ENCODE peak calls at places on chromosomes 3 and 15, in eight cellular contexts. One of them, this sample, is unnamed.

GRCh38 chr3:182583545-182583944 is 209.8 kb upstream of the ATP11B start:
- DNase-seq in non-pigmented ciliary epithelial cell: no peak
- DNase-seq in endothelial cell: no peak
- DNase-seq in H9: no peak
- DNase-seq in MV-4-11: no peak
- DNase-seq in Peyer's patch: no peak
- DNase-seq in GF-D8: no peak
- DNase-seq in Caco-2: no peak
- DNase-seq in this sample: no peak

GRCh38 chr3:149792485-149793270 is at the start of gene ANKUB1:
- DNase-seq in non-pigmented ciliary epithelial cell: no peak
- DNase-seq in endothelial cell: no peak
- DNase-seq in H9: no peak
- DNase-seq in MV-4-11: no peak
- DNase-seq in Peyer's patch: no peak
- DNase-seq in GF-D8: no peak
- DNase-seq in Caco-2: no peak
- DNase-seq in this sample: no peak

GRCh38 chr3:159978353-159978752 is 10.3 kb upstream of the IL12A start:
- DNase-seq in non-pigmented ciliary epithelial cell: no peak
- DNase-seq in endothelial cell: no peak
- DNase-seq in H9: no peak
- DNase-seq in MV-4-11: peak; percentile 25
- DNase-seq in Peyer's patch: no peak
- DNase-seq in GF-D8: no peak
- DNase-seq in Caco-2: no peak
- DNase-seq in this sample: no peak

GRCh38 chr15:77075528-77075927 is 4.6 kb upstream of the TSPAN3 start:
- DNase-seq in non-pigmented ciliary epithelial cell: no peak
- DNase-seq in endothelial cell: no peak
- DNase-seq in H9: no peak
- DNase-seq in MV-4-11: no peak
- DNase-seq in Peyer's patch: no peak
- DNase-seq in GF-D8: no peak
- DNase-seq in Caco-2: no peak
- DNase-seq in this sample: no peak

GRCh38 chr15:52261498-52262242 is 33.9 kb downstream of the MYO5C start:
- DNase-seq in non-pigmented ciliary epithelial cell: peak; percentile 53
- DNase-seq in endothelial cell: peak; percentile 70
- DNase-seq in H9: peak; percentile 96
- DNase-seq in MV-4-11: peak; percentile 71
- DNase-seq in Peyer's patch: no peak
- DNase-seq in GF-D8: no peak
- DNase-seq in Caco-2: peak; percentile 40
- DNase-seq in this sample: no peak

GRCh38 chr15:100252779-100253417 is 88.9 kb downstream of the ADAMTS17 start:
- DNase-seq in non-pigmented ciliary epithelial cell: no peak
- DNase-seq in endothelial cell: no peak
- DNase-seq in H9: no peak
- DNase-seq in MV-4-11: no peak
- DNase-seq in Peyer's patch: no peak
- DNase-seq in GF-D8: no peak
- DNase-seq in Caco-2: no peak
- DNase-seq in this sample: no peak

GRCh38 chr3:119616056-119616455 is 18.4 kb downstream of the PLA1A start:
- DNase-seq in non-pigmented ciliary epithelial cell: no peak
- DNase-seq in endothelial cell: no peak
- DNase-seq in H9: no peak
- DNase-seq in MV-4-11: no peak
- DNase-seq in Peyer's patch: no peak
- DNase-seq in GF-D8: no peak
- DNase-seq in Caco-2: no peak
- DNase-seq in this sample: no peak

GRCh38 chr3:169813757-169814517 is 1.2 kb upstream of the LRRC34 start:
- DNase-seq in non-pigmented ciliary epithelial cell: no peak
- DNase-seq in endothelial cell: no peak
- DNase-seq in H9: peak; percentile 82
- DNase-seq in MV-4-11: peak; percentile 74
- DNase-seq in Peyer's patch: peak; percentile 55
- DNase-seq in GF-D8: peak; percentile 75
- DNase-seq in Caco-2: no peak
- DNase-seq in this sample: no peak

GRCh38 chr3:41167722-41168497 is 31.4 kb upstream of the CTNNB1 start:
- DNase-seq in non-pigmented ciliary epithelial cell: no peak
- DNase-seq in endothelial cell: no peak
- DNase-seq in H9: no peak
- DNase-seq in MV-4-11: no peak
- DNase-seq in Peyer's patch: no peak
- DNase-seq in GF-D8: no peak
- DNase-seq in Caco-2: no peak
- DNase-seq in this sample: no peak

GRCh38 chr15:43190178-43190577 is 5.0 kb downstream of the CCNDBP1 start:
- DNase-seq in non-pigmented ciliary epithelial cell: no peak
- DNase-seq in endothelial cell: no peak
- DNase-seq in H9: no peak
- DNase-seq in MV-4-11: no peak
- DNase-seq in Peyer's patch: no peak
- DNase-seq in GF-D8: no peak
- DNase-seq in Caco-2: no peak
- DNase-seq in this sample: no peak

GRCh38 chr3:178517665-178518366 is 18.4 kb upstream of the KCNMB2 start:
- DNase-seq in non-pigmented ciliary epithelial cell: no peak
- DNase-seq in endothelial cell: no peak
- DNase-seq in H9: no peak
- DNase-seq in MV-4-11: no peak
- DNase-seq in Peyer's patch: no peak
- DNase-seq in GF-D8: no peak
- DNase-seq in Caco-2: no peak
- DNase-seq in this sample: no peak

GRCh38 chr15:41849861-41850260 is 11.2 kb downstream of the PLA2G4B start:
- DNase-seq in non-pigmented ciliary epithelial cell: no peak
- DNase-seq in endothelial cell: no peak
- DNase-seq in H9: no peak
- DNase-seq in MV-4-11: no peak
- DNase-seq in Peyer's patch: no peak
- DNase-seq in GF-D8: no peak
- DNase-seq in Caco-2: no peak
- DNase-seq in this sample: no peak

GRCh38 chr3:129622933-129623332 is 16.5 kb upstream of the PLXND1 start:
- DNase-seq in non-pigmented ciliary epithelial cell: no peak
- DNase-seq in endothelial cell: no peak
- DNase-seq in H9: no peak
- DNase-seq in MV-4-11: no peak
- DNase-seq in Peyer's patch: no peak
- DNase-seq in GF-D8: no peak
- DNase-seq in Caco-2: no peak
- DNase-seq in this sample: no peak

GRCh38 chr3:62184559-62184958 is 188.8 kb downstream of the FEZF2 start:
- DNase-seq in non-pigmented ciliary epithelial cell: no peak
- DNase-seq in endothelial cell: no peak
- DNase-seq in H9: no peak
- DNase-seq in MV-4-11: peak; percentile 87
- DNase-seq in Peyer's patch: no peak
- DNase-seq in GF-D8: no peak
- DNase-seq in Caco-2: no peak
- DNase-seq in this sample: no peak

GRCh38 chr3:177057768-177058167 is 139.5 kb downstream of the TBL1XR1 start:
- DNase-seq in non-pigmented ciliary epithelial cell: no peak
- DNase-seq in endothelial cell: no peak
- DNase-seq in H9: no peak
- DNase-seq in MV-4-11: no peak
- DNase-seq in Peyer's patch: no peak
- DNase-seq in GF-D8: no peak
- DNase-seq in Caco-2: no peak
- DNase-seq in this sample: no peak

GRCh38 chr3:58059349-58060321 is 51.4 kb downstream of the FLNB start:
- DNase-seq in non-pigmented ciliary epithelial cell: peak; percentile 86
- DNase-seq in endothelial cell: no peak
- DNase-seq in H9: no peak
- DNase-seq in MV-4-11: peak; percentile 11
- DNase-seq in Peyer's patch: peak; percentile 62
- DNase-seq in GF-D8: no peak
- DNase-seq in Caco-2: peak; percentile 94
- DNase-seq in this sample: no peak

GRCh38 chr15:57769266-57769665 is 62.8 kb downstream of the POLR2M start:
- DNase-seq in non-pigmented ciliary epithelial cell: peak; percentile 19
- DNase-seq in endothelial cell: no peak
- DNase-seq in H9: no peak
- DNase-seq in MV-4-11: no peak
- DNase-seq in Peyer's patch: no peak
- DNase-seq in GF-D8: no peak
- DNase-seq in Caco-2: no peak
- DNase-seq in this sample: peak; percentile 77

GRCh38 chr3:23950303-23950702 is 5.2 kb downstream of the NR1D2 start:
- DNase-seq in non-pigmented ciliary epithelial cell: no peak
- DNase-seq in endothelial cell: no peak
- DNase-seq in H9: no peak
- DNase-seq in MV-4-11: no peak
- DNase-seq in Peyer's patch: no peak
- DNase-seq in GF-D8: no peak
- DNase-seq in Caco-2: no peak
- DNase-seq in this sample: no peak

GRCh38 chr15:81165565-81165964 is 31.1 kb upstream of the IL16 start:
- DNase-seq in non-pigmented ciliary epithelial cell: no peak
- DNase-seq in endothelial cell: no peak
- DNase-seq in H9: no peak
- DNase-seq in MV-4-11: no peak
- DNase-seq in Peyer's patch: no peak
- DNase-seq in GF-D8: no peak
- DNase-seq in Caco-2: no peak
- DNase-seq in this sample: no peak

GRCh38 chr15:63939531-63940130 is 105.9 kb upstream of the HERC1 start:
- DNase-seq in non-pigmented ciliary epithelial cell: peak; percentile 59
- DNase-seq in endothelial cell: peak; percentile 25
- DNase-seq in H9: peak; percentile 15
- DNase-seq in MV-4-11: no peak
- DNase-seq in Peyer's patch: no peak
- DNase-seq in GF-D8: no peak
- DNase-seq in Caco-2: no peak
- DNase-seq in this sample: peak; percentile 53

GRCh38 chr3:12742330-12743107 is 16.5 kb downstream of the TMEM40 start:
- DNase-seq in non-pigmented ciliary epithelial cell: no peak
- DNase-seq in endothelial cell: no peak
- DNase-seq in H9: no peak
- DNase-seq in MV-4-11: no peak
- DNase-seq in Peyer's patch: no peak
- DNase-seq in GF-D8: no peak
- DNase-seq in Caco-2: no peak
- DNase-seq in this sample: no peak

GRCh38 chr15:39079296-39079834 is 501.5 kb upstream of the THBS1 start:
- DNase-seq in non-pigmented ciliary epithelial cell: no peak
- DNase-seq in endothelial cell: no peak
- DNase-seq in H9: no peak
- DNase-seq in MV-4-11: no peak
- DNase-seq in Peyer's patch: no peak
- DNase-seq in GF-D8: no peak
- DNase-seq in Caco-2: no peak
- DNase-seq in this sample: peak; percentile 89

GRCh38 chr3:102142379-102143058 is 292.3 kb upstream of the ZPLD1 start:
- DNase-seq in non-pigmented ciliary epithelial cell: no peak
- DNase-seq in endothelial cell: no peak
- DNase-seq in H9: no peak
- DNase-seq in MV-4-11: no peak
- DNase-seq in Peyer's patch: no peak
- DNase-seq in GF-D8: no peak
- DNase-seq in Caco-2: no peak
- DNase-seq in this sample: peak; percentile 46

GRCh38 chr3:39150803-39151631 is 2.4 kb downstream of the CSRNP1 start:
- DNase-seq in non-pigmented ciliary epithelial cell: peak; percentile 89
- DNase-seq in endothelial cell: peak; percentile 43
- DNase-seq in H9: peak; percentile 72
- DNase-seq in MV-4-11: peak; percentile 15
- DNase-seq in Peyer's patch: peak; percentile 69
- DNase-seq in GF-D8: no peak
- DNase-seq in Caco-2: peak; percentile 75
- DNase-seq in this sample: peak; percentile 96

GRCh38 chr3:73766599-73767378 is 142.0 kb upstream of the PDZRN3 start:
- DNase-seq in non-pigmented ciliary epithelial cell: peak; percentile 20
- DNase-seq in endothelial cell: no peak
- DNase-seq in H9: no peak
- DNase-seq in MV-4-11: no peak
- DNase-seq in Peyer's patch: no peak
- DNase-seq in GF-D8: peak; percentile 21
- DNase-seq in Caco-2: no peak
- DNase-seq in this sample: peak; percentile 76

GRCh38 chr15:99104788-99105515 is at the start of gene SYNM:
- DNase-seq in non-pigmented ciliary epithelial cell: no peak
- DNase-seq in endothelial cell: peak; percentile 88
- DNase-seq in H9: peak; percentile 91
- DNase-seq in MV-4-11: peak; percentile 24
- DNase-seq in Peyer's patch: peak; percentile 79
- DNase-seq in GF-D8: no peak
- DNase-seq in Caco-2: peak; percentile 73
- DNase-seq in this sample: no peak

GRCh38 chr3:52440249-52440551 is 4.7 kb downstream of the SEMA3G start:
- DNase-seq in non-pigmented ciliary epithelial cell: no peak
- DNase-seq in endothelial cell: no peak
- DNase-seq in H9: no peak
- DNase-seq in MV-4-11: no peak
- DNase-seq in Peyer's patch: peak; percentile 38
- DNase-seq in GF-D8: no peak
- DNase-seq in Caco-2: no peak
- DNase-seq in this sample: no peak

GRCh38 chr3:16059700-16060357 is 114.7 kb upstream of the GALNT15 start:
- DNase-seq in non-pigmented ciliary epithelial cell: no peak
- DNase-seq in endothelial cell: no peak
- DNase-seq in H9: no peak
- DNase-seq in MV-4-11: no peak
- DNase-seq in Peyer's patch: no peak
- DNase-seq in GF-D8: no peak
- DNase-seq in Caco-2: no peak
- DNase-seq in this sample: no peak